ENCODE peak calls at places on chromosomes 2 and 18, in seven cellular contexts. One of them, this sample, is unnamed.

GRCh38 chr18:69944434-69944833 is 3.2 kb downstream of the CD226 start:
- DNase-seq in CD4-positive, alpha-beta T cell: no peak
- DNase-seq in NCI-H1436: no peak
- DNase-seq in NCI-H1092 treated with DMSO at 0.1 percent for 48 hours: no peak
- DNase-seq in ELR: no peak
- DNase-seq in activated T-helper 1 cell treated with anti-CD3 and anti-CD28 coated beads, Interleukin-12 subunit alpha, Interleukin-12 subunit beta, Interleukin-2, Interleukin-4 antibody, amounts not matched to agents 30 ng/mL and 10 ng/mL and 1 ng/mL, durations not matched to agents 14 hours and 24 hours and 36 hours: no peak
- DNase-seq in cerebellar nuclear complex: no peak
- DNase-seq in this sample: no peak

GRCh38 chr2:28401948-28402550 is 9.4 kb downstream of the FOSL2 start:
- DNase-seq in CD4-positive, alpha-beta T cell: no peak
- DNase-seq in NCI-H1436: no peak
- DNase-seq in NCI-H1092 treated with DMSO at 0.1 percent for 48 hours: no peak
- DNase-seq in ELR: no peak
- DNase-seq in activated T-helper 1 cell treated with anti-CD3 and anti-CD28 coated beads, Interleukin-12 subunit alpha, Interleukin-12 subunit beta, Interleukin-2, Interleukin-4 antibody, amounts not matched to agents 30 ng/mL and 10 ng/mL and 1 ng/mL, durations not matched to agents 14 hours and 24 hours and 36 hours: no peak
- DNase-seq in cerebellar nuclear complex: no peak
- DNase-seq in this sample: no peak

GRCh38 chr18:48850891-48851302 is 99.9 kb downstream of the SMAD7 start:
- DNase-seq in CD4-positive, alpha-beta T cell: no peak
- DNase-seq in NCI-H1436: no peak
- DNase-seq in NCI-H1092 treated with DMSO at 0.1 percent for 48 hours: no peak
- DNase-seq in ELR: no peak
- DNase-seq in activated T-helper 1 cell treated with anti-CD3 and anti-CD28 coated beads, Interleukin-12 subunit alpha, Interleukin-12 subunit beta, Interleukin-2, Interleukin-4 antibody, amounts not matched to agents 30 ng/mL and 10 ng/mL and 1 ng/mL, durations not matched to agents 14 hours and 24 hours and 36 hours: no peak
- DNase-seq in cerebellar nuclear complex: no peak
- DNase-seq in this sample: no peak

GRCh38 chr18:72833471-72833870 is 34.3 kb downstream of the NETO1 start:
- DNase-seq in CD4-positive, alpha-beta T cell: no peak
- DNase-seq in NCI-H1436: no peak
- DNase-seq in NCI-H1092 treated with DMSO at 0.1 percent for 48 hours: no peak
- DNase-seq in ELR: peak
- DNase-seq in activated T-helper 1 cell treated with anti-CD3 and anti-CD28 coated beads, Interleukin-12 subunit alpha, Interleukin-12 subunit beta, Interleukin-2, Interleukin-4 antibody, amounts not matched to agents 30 ng/mL and 10 ng/mL and 1 ng/mL, durations not matched to agents 14 hours and 24 hours and 36 hours: no peak
- DNase-seq in cerebellar nuclear complex: no peak
- DNase-seq in this sample: no peak

GRCh38 chr2:217918220-217919024 is 84.4 kb downstream of the TNS1 start:
- DNase-seq in CD4-positive, alpha-beta T cell: no peak
- DNase-seq in NCI-H1436: peak
- DNase-seq in NCI-H1092 treated with DMSO at 0.1 percent for 48 hours: no peak
- DNase-seq in ELR: peak
- DNase-seq in activated T-helper 1 cell treated with anti-CD3 and anti-CD28 coated beads, Interleukin-12 subunit alpha, Interleukin-12 subunit beta, Interleukin-2, Interleukin-4 antibody, amounts not matched to agents 30 ng/mL and 10 ng/mL and 1 ng/mL, durations not matched to agents 14 hours and 24 hours and 36 hours: no peak
- DNase-seq in cerebellar nuclear complex: no peak
- DNase-seq in this sample: no peak

GRCh38 chr2:205834776-205835175 is 152.5 kb downstream of the NRP2 start:
- DNase-seq in CD4-positive, alpha-beta T cell: no peak
- DNase-seq in NCI-H1436: no peak
- DNase-seq in NCI-H1092 treated with DMSO at 0.1 percent for 48 hours: no peak
- DNase-seq in ELR: no peak
- DNase-seq in activated T-helper 1 cell treated with anti-CD3 and anti-CD28 coated beads, Interleukin-12 subunit alpha, Interleukin-12 subunit beta, Interleukin-2, Interleukin-4 antibody, amounts not matched to agents 30 ng/mL and 10 ng/mL and 1 ng/mL, durations not matched to agents 14 hours and 24 hours and 36 hours: no peak
- DNase-seq in cerebellar nuclear complex: no peak
- DNase-seq in this sample: peak

GRCh38 chr2:27320958-27321543 is 1.8 kb downstream of the MPV17 start:
- DNase-seq in CD4-positive, alpha-beta T cell: no peak
- DNase-seq in NCI-H1436: no peak
- DNase-seq in NCI-H1092 treated with DMSO at 0.1 percent for 48 hours: no peak
- DNase-seq in ELR: peak
- DNase-seq in activated T-helper 1 cell treated with anti-CD3 and anti-CD28 coated beads, Interleukin-12 subunit alpha, Interleukin-12 subunit beta, Interleukin-2, Interleukin-4 antibody, amounts not matched to agents 30 ng/mL and 10 ng/mL and 1 ng/mL, durations not matched to agents 14 hours and 24 hours and 36 hours: no peak
- DNase-seq in cerebellar nuclear complex: no peak
- DNase-seq in this sample: peak

GRCh38 chr2:46997329-46997728 is 81.7 kb upstream of the MCFD2 start:
- DNase-seq in CD4-positive, alpha-beta T cell: no peak
- DNase-seq in NCI-H1436: no peak
- DNase-seq in NCI-H1092 treated with DMSO at 0.1 percent for 48 hours: no peak
- DNase-seq in ELR: no peak
- DNase-seq in activated T-helper 1 cell treated with anti-CD3 and anti-CD28 coated beads, Interleukin-12 subunit alpha, Interleukin-12 subunit beta, Interleukin-2, Interleukin-4 antibody, amounts not matched to agents 30 ng/mL and 10 ng/mL and 1 ng/mL, durations not matched to agents 14 hours and 24 hours and 36 hours: no peak
- DNase-seq in cerebellar nuclear complex: no peak
- DNase-seq in this sample: no peak

GRCh38 chr2:202109737-202110184 is 36.7 kb downstream of the KIAA2012 start:
- DNase-seq in CD4-positive, alpha-beta T cell: no peak
- DNase-seq in NCI-H1436: no peak
- DNase-seq in NCI-H1092 treated with DMSO at 0.1 percent for 48 hours: no peak
- DNase-seq in ELR: no peak
- DNase-seq in activated T-helper 1 cell treated with anti-CD3 and anti-CD28 coated beads, Interleukin-12 subunit alpha, Interleukin-12 subunit beta, Interleukin-2, Interleukin-4 antibody, amounts not matched to agents 30 ng/mL and 10 ng/mL and 1 ng/mL, durations not matched to agents 14 hours and 24 hours and 36 hours: no peak
- DNase-seq in cerebellar nuclear complex: no peak
- DNase-seq in this sample: no peak

GRCh38 chr2:32798841-32799240 is 147.9 kb upstream of the LTBP1 start:
- DNase-seq in CD4-positive, alpha-beta T cell: no peak
- DNase-seq in NCI-H1436: no peak
- DNase-seq in NCI-H1092 treated with DMSO at 0.1 percent for 48 hours: no peak
- DNase-seq in ELR: peak
- DNase-seq in activated T-helper 1 cell treated with anti-CD3 and anti-CD28 coated beads, Interleukin-12 subunit alpha, Interleukin-12 subunit beta, Interleukin-2, Interleukin-4 antibody, amounts not matched to agents 30 ng/mL and 10 ng/mL and 1 ng/mL, durations not matched to agents 14 hours and 24 hours and 36 hours: no peak
- DNase-seq in cerebellar nuclear complex: no peak
- DNase-seq in this sample: peak

GRCh38 chr18:42094875-42095274 is 139.8 kb downstream of the PIK3C3 start:
- DNase-seq in CD4-positive, alpha-beta T cell: no peak
- DNase-seq in NCI-H1436: no peak
- DNase-seq in NCI-H1092 treated with DMSO at 0.1 percent for 48 hours: no peak
- DNase-seq in ELR: no peak
- DNase-seq in activated T-helper 1 cell treated with anti-CD3 and anti-CD28 coated beads, Interleukin-12 subunit alpha, Interleukin-12 subunit beta, Interleukin-2, Interleukin-4 antibody, amounts not matched to agents 30 ng/mL and 10 ng/mL and 1 ng/mL, durations not matched to agents 14 hours and 24 hours and 36 hours: no peak
- DNase-seq in cerebellar nuclear complex: no peak
- DNase-seq in this sample: no peak